ENCODE peak calls at places on chromosomes 6 and 20, in nine cellular contexts. D is GM23248; O is stimulated activated CD8-positive, alpha-beta memory T cell treated with anti-CD3 and anti-CD28 coated beads, Interleukin-4, amount 100 ng/mL, for 24 hours; S is mucosa of gallbladder; M is cardiac septum; F is foreskin fibroblast; Z is activated CD4-positive, CD25-positive, alpha-beta regulatory T cell; K is Ammon's horn; V is EH. P is an unnamed sample.

GRCh38 chr20:13996265-13996664 is 949 bp downstream of the MACROD2 start:
- DNase-seq in D (peak), O (no peak), S (no peak), M (no peak), F (no peak), Z (no peak), K (peak), V (no peak), P (no peak)

GRCh38 chr6:156427345-156427744 is 349.8 kb upstream of the ARID1B start:
- DNase-seq in D (peak), O (no peak), S (no peak), M (no peak), F (peak), Z (no peak), K (peak), V (peak), P (no peak)

GRCh38 chr6:90217621-90218496 is 78.8 kb downstream of the BACH2 start:
- DNase-seq in D (no peak), O (no peak), S (no peak), M (peak), F (peak), Z (no peak), K (peak), V (peak), P (no peak)

GRCh38 chr20:32285621-32286334 is 8.3 kb downstream of the KIF3B start:
- DNase-seq in D (peak), O (no peak), S (peak), M (no peak), F (peak), Z (no peak), K (no peak), V (peak), P (no peak)

GRCh38 chr20:57705103-57705899 is 4.5 kb downstream of the PMEPA1 start:
- DNase-seq in D (no peak), O (no peak), S (no peak), M (no peak), F (no peak), Z (no peak), K (no peak), V (no peak), P (no peak)

GRCh38 chr6:26043389-26044139 is 43.7 kb upstream of the HFE start:
- DNase-seq in D (peak), O (peak), S (peak), M (peak), F (peak), Z (no peak), K (peak), V (peak), P (no peak)

GRCh38 chr6:152897807-152898399 is 84.9 kb downstream of the FBXO5 start:
- DNase-seq in D (peak), O (peak), S (peak), M (peak), F (peak), Z (peak), K (peak), V (peak), P (no peak)

GRCh38 chr20:9280654-9281053 is 211.8 kb downstream of the PLCB4 start:
- DNase-seq in D (peak), O (no peak), S (no peak), M (no peak), F (peak), Z (no peak), K (no peak), V (peak), P (no peak)

GRCh38 chr6:142361765-142362540 is 60.1 kb downstream of the ADGRG6 start:
- DNase-seq in D (peak), O (no peak), S (no peak), M (no peak), F (peak), Z (no peak), K (no peak), V (peak), P (no peak)

GRCh38 chr6:24382220-24382540 is 20.6 kb upstream of the MRS2 start:
- DNase-seq in D (no peak), O (no peak), S (no peak), M (no peak), F (no peak), Z (no peak), K (no peak), V (no peak), P (no peak)

GRCh38 chr20:53827996-53828672 is 234.5 kb upstream of the ZNF217 start:
- DNase-seq in D (peak), O (no peak), S (peak), M (no peak), F (peak), Z (no peak), K (peak), V (peak), P (no peak)

GRCh38 chr20:38059832-38060231 is 26.3 kb downstream of the RPRD1B start:
- DNase-seq in D (no peak), O (no peak), S (no peak), M (no peak), F (no peak), Z (no peak), K (no peak), V (no peak), P (no peak)

GRCh38 chr6:15533379-15534044 is 129.3 kb downstream of the DTNBP1 start:
- DNase-seq in D (peak), O (no peak), S (peak), M (no peak), F (no peak), Z (no peak), K (no peak), V (peak), P (no peak)

GRCh38 chr6:108565893-108566292 is 5.2 kb downstream of the FOXO3 start:
- DNase-seq in D (peak), O (no peak), S (peak), M (no peak), F (peak), Z (no peak), K (peak), V (peak), P (no peak)

GRCh38 chr20:62466071-62466760 is 9.6 kb downstream of the GATA5 start:
- DNase-seq in D (no peak), O (no peak), S (no peak), M (no peak), F (no peak), Z (no peak), K (no peak), V (no peak), P (no peak)

GRCh38 chr6:33589723-33590530 is 9.9 kb upstream of the BAK1 start:
- DNase-seq in D (peak), O (no peak), S (peak), M (no peak), F (peak), Z (no peak), K (no peak), V (peak), P (no peak)

GRCh38 chr6:6697620-6698019 is 109.1 kb downstream of the LY86 start:
- DNase-seq in D (no peak), O (no peak), S (no peak), M (no peak), F (no peak), Z (no peak), K (no peak), V (no peak), P (no peak)

GRCh38 chr6:132354517-132355167 is 46.6 kb downstream of the MOXD1 start:
- DNase-seq in D (no peak), O (peak), S (no peak), M (no peak), F (no peak), Z (peak), K (no peak), V (peak), P (no peak)

GRCh38 chr20:63742381-63743024 is 2.9 kb downstream of the SLC2A4RG start:
- DNase-seq in D (no peak), O (no peak), S (no peak), M (peak), F (no peak), Z (no peak), K (no peak), V (no peak), P (peak)

GRCh38 chr6:11944111-11944510 is 68.0 kb upstream of the HIVEP1 start:
- DNase-seq in D (no peak), O (no peak), S (no peak), M (no peak), F (no peak), Z (no peak), K (no peak), V (no peak), P (no peak)

GRCh38 chr6:33620158-33620583 is 951 bp upstream of the ITPR3 start:
- DNase-seq in D (peak), O (no peak), S (peak), M (no peak), F (no peak), Z (no peak), K (no peak), V (no peak), P (no peak)

GRCh38 chr6:106974337-106974998 is at the start of gene CD24:
- DNase-seq in D (no peak), O (peak), S (peak), M (no peak), F (no peak), Z (no peak), K (peak), V (no peak), P (no peak)

GRCh38 chr6:4316867-4317400 is 181.6 kb upstream of the ECI2 start:
- DNase-seq in D (peak), O (no peak), S (peak), M (no peak), F (peak), Z (no peak), K (peak), V (peak), P (no peak)

GRCh38 chr20:62305149-62305764 is 2.5 kb downstream of the ADRM1 start:
- DNase-seq in D (peak), O (no peak), S (no peak), M (no peak), F (no peak), Z (no peak), K (no peak), V (no peak), P (no peak)

P was measured in chondrocyte.